ENCODE peak calls at places on chromosomes 7 and 10, in six cellular contexts. E, W, N, U, O and Y are unnamed samples.

GRCh38 chr7:27158436-27159277 is 2.2 kb upstream of the HOXA7 start:
- DNase-seq in O (no peak), N (no peak), E (no peak), W (no peak), U (no peak), Y (no peak)

GRCh38 chr7:926061-927030 is 28.1 kb downstream of the ADAP1 start:
- DNase-seq in U (peak; percentile 92), W (peak; percentile 91), E (no peak), O (peak; percentile 23), N (no peak), Y (no peak)

GRCh38 chr10:121772890-121773289 is 154.9 kb downstream of the ATE1 start:
- DNase-seq in O (no peak), W (peak; percentile 77), N (no peak), U (no peak), E (no peak), Y (no peak)

GRCh38 chr10:125479059-125479458 is 203.9 kb downstream of the TEX36 start:
- DNase-seq in N (no peak), O (no peak), W (no peak), E (peak; percentile 88), U (no peak), Y (no peak)

GRCh38 chr10:44467900-44468299 is 83.0 kb upstream of the CXCL12 start:
- DNase-seq in N (no peak), E (no peak), O (no peak), W (no peak), U (no peak), Y (no peak)

GRCh38 chr7:82677493-82677892 is 233.9 kb upstream of the CACNA2D1 start:
- DNase-seq in O (no peak), E (no peak), U (no peak), W (no peak), N (no peak), Y (no peak)

GRCh38 chr10:117818696-117819095 is 228.0 kb downstream of the RAB11FIP2 start:
- DNase-seq in W (no peak), O (no peak), U (no peak), N (no peak), E (peak; percentile 28), Y (no peak)

GRCh38 chr10:89295597-89295996 is 6.2 kb upstream of the IFIT2 start:
- DNase-seq in U (no peak), W (no peak), E (no peak), N (no peak), O (no peak), Y (no peak)

GRCh38 chr10:52232561-52233350 is 81.3 kb upstream of the DKK1 start:
- DNase-seq in N (no peak), W (peak; percentile 7), O (no peak), U (peak; percentile 26), E (no peak), Y (no peak)

GRCh38 chr7:34837316-34837715 is 179.3 kb downstream of the NPSR1 start:
- DNase-seq in N (no peak), O (no peak), U (no peak), W (no peak), E (no peak), Y (no peak)

GRCh38 chr10:69344591-69345244 is 66.4 kb downstream of the HK1 start:
- DNase-seq in O (no peak), E (no peak), U (peak; percentile 45), N (peak; percentile 59), W (no peak), Y (no peak)

GRCh38 chr10:70145666-70146488 is 623 bp downstream of the TYSND1 start:
- DNase-seq in N (peak; percentile 72), U (peak; percentile 65), E (peak; percentile 63), O (peak; percentile 72), W (peak; percentile 41), Y (no peak)

GRCh38 chr10:105347487-105347886 is 706.4 kb downstream of the SORCS3 start:
- DNase-seq in U (no peak), W (no peak), E (peak; percentile 26), O (no peak), N (no peak), Y (no peak)

GRCh38 chr7:75723444-75723843 is 15.3 kb downstream of the HIP1 start:
- DNase-seq in E (no peak), N (no peak), O (no peak), U (no peak), W (no peak), Y (no peak)

GRCh38 chr7:118005021-118005420 is 131.8 kb upstream of the CTTNBP2 start:
- DNase-seq in U (no peak), N (no peak), O (no peak), W (no peak), E (no peak), Y (no peak)

GRCh38 chr10:116721048-116721897 is 21.1 kb downstream of the HSPA12A start:
- DNase-seq in W (peak; percentile 27), E (no peak), N (no peak), O (no peak), U (no peak), Y (no peak)

GRCh38 chr10:77156406-77156879 is 481.2 kb downstream of the KCNMA1 start:
- DNase-seq in O (no peak), U (peak; percentile 67), N (no peak), E (no peak), W (no peak), Y (no peak)

GRCh38 chr7:28573059-28573553 is 160.8 kb downstream of the CREB5 start:
- DNase-seq in N (no peak), O (peak; percentile 55), E (no peak), W (peak; percentile 18), U (peak; percentile 62), Y (no peak)

GRCh38 chr7:98024075-98024474 is 34.1 kb upstream of the OCM2 start:
- DNase-seq in W (no peak), N (no peak), O (no peak), E (no peak), U (no peak), Y (no peak)

GRCh38 chr10:90930971-90931841 is 10.3 kb upstream of the ANKRD1 start:
- DNase-seq in N (no peak), U (no peak), E (no peak), O (peak; percentile 79), W (peak; percentile 96), Y (no peak)

GRCh38 chr10:23001901-23002516 is 74.2 kb downstream of the ARMC3 start:
- DNase-seq in U (no peak), N (no peak), W (no peak), E (no peak), O (no peak), Y (no peak)

GRCh38 chr7:818031-818699 is 14.1 kb upstream of the SUN1 start:
- DNase-seq in U (no peak), O (no peak), W (peak; percentile 48), E (no peak), N (no peak), Y (peak; percentile 54)

DNA sequence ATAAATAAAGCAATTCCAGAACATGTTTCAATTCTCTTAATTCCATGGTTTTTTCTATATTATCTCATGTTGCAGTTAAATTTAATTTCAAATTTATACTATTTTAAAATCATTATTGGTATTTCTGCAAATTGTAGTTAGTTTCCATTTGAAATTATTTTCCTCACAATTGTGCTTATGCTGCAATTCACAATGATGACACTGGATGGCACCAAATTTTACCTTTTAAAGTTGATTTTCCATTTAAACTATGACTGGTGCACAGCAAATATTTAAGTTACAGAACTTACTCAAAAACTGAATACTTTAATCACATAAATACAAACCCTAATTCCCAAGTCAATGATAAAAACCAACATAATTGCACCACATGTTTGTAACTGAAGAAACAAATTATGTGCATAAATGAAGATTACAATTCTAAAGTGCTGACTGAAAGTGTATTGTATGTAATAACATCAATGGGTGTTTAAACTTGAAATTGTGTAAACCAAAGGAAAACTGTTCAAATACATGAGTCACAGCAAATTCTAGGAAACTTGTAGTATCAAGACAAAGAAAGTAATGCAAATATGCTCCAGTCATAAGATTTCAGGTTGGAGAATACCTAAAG is 75.3 kb upstream of the AASS start:
- DNase-seq in E (peak; percentile 22), O (no peak), N (no peak), W (peak; percentile 13), U (no peak), Y (no peak)
- TF ChIP-seq CTCF in E (peak; percentile 85), O (peak; percentile 70), N (peak; percentile 42), W (peak; percentile 64), U (peak; percentile 64), Y (peak; percentile 67)

GRCh38 chr10:79346012-79346340 is 1.3 kb upstream of the PPIF start:
- DNase-seq in W (no peak), N (no peak), U (peak; percentile 13), E (no peak), O (no peak), Y (no peak)
- TF ChIP-seq CTCF in W (no peak), N (no peak), U (no peak), E (no peak), O (no peak), Y (no peak)

DNA sequence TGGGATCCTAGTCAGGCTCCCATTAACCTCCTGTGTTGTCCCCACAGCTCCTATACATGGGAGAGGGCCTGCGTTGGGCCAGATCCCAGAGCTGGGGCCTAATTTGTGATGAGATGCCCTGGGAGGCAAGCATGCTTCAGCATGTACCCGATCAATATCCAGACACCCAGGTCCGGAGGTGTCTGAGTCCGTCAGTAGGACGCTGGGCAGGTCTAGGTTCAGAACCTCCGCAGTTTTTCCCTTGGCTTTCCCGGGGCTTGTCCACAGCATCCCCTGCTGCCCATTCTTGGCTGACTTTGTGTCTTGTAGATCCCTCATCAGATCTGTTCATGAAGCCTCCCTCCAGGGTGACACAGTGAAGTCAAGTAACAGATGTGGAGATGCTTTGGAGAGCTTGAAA is 32.7 kb upstream of the RBAK start:
- DNase-seq in E (no peak), O (no peak), U (no peak), W (no peak), N (no peak), Y (no peak)
- TF ChIP-seq CTCF in E (no peak), O (no peak), U (no peak), W (no peak), N (no peak), Y (no peak)

DNA sequence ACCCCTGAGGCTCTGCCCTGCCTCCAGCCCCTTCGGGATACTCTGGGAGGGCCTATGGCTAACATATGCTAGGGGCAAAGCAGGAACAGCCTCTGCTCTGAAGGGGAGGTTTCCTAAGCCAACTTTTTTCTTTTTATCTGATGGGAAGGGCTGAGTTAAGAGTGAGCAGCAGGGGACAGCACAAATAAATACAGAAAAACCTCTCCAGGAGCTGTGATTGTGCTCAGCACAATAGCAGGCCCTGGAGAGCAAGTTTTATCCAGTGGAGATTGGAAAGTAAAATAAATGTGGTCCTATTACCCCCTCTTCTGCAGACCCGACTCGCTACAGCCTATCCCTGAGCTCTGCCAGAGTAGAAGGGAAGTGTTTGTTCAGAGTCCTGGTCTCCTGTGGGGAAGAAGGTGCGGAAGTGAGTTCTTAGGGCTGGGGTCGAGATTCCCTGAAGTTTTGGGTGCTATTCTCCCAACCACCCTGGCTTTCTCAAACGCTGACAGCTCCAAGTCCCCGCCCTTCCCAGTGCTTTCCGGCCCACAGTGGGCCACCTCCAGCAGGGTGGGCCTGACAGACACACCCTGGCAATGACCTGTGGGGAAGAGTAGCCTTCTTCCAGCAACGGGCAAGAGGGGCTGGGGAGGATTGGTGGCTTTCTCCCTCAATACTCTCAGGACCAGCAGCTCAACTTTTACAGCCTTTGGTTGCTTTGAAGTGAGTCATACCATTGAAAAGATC is 23.0 kb upstream of the AFAP1L2 start:
- DNase-seq in W (no peak), E (no peak), N (no peak), U (no peak), O (no peak), Y (no peak)
- TF ChIP-seq CTCF in W (no peak), E (no peak), N (no peak), U (no peak), O (peak; percentile 39), Y (no peak)

DNA sequence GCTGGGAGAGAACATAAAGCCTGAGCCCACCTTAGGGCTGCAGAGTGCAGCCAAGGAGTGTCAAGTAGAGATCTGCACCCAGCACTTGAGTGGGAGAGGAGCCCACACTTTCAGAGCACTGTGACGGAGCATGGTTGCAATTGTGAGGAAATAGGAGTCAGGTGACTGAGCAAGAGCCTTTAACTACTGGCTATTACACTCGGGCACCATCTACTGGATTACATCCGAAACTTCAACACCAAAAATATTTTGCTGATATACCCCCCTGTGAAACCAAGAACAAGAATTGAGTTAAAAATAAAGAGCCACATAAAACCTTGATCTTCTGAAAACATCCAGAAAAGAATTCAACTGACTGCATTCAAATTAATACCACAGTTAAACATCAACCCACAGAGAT is 657.9 kb downstream of the NXPH1 start:
- DNase-seq in U (no peak), W (no peak), E (no peak), N (no peak), O (no peak), Y (no peak)
- TF ChIP-seq CTCF in U (no peak), W (no peak), E (no peak), N (no peak), O (no peak), Y (no peak)